ENCODE peak calls at places on chromosomes 13 and 19, in nine cellular contexts. One of them, this sample, is unnamed.

GRCh38 chr19:15702590-15702930 is 25.3 kb upstream of the OR10H2 start:
- DNase-seq in suprapubic skin: peak
- DNase-seq in breast epithelium: peak
- DNase-seq in HCT116: peak
- DNase-seq in transverse colon: peak
- DNase-seq in K562: peak
- DNase-seq in stomach: peak
- DNase-seq in upper lobe of left lung: peak
- DNase-seq in HepG2: peak
- DNase-seq in this sample: no peak

GRCh38 chr13:74129500-74130144 is 4.6 kb downstream of the KLF12 start:
- DNase-seq in suprapubic skin: no peak
- DNase-seq in breast epithelium: no peak
- DNase-seq in HCT116: no peak
- DNase-seq in transverse colon: peak
- DNase-seq in K562: peak
- DNase-seq in stomach: no peak
- DNase-seq in upper lobe of left lung: no peak
- DNase-seq in HepG2: no peak
- DNase-seq in this sample: no peak

GRCh38 chr19:294819-295686 is 3.9 kb upstream of the PLPP2 start:
- DNase-seq in suprapubic skin: no peak
- DNase-seq in breast epithelium: no peak
- DNase-seq in HCT116: no peak
- DNase-seq in transverse colon: peak
- DNase-seq in K562: peak
- DNase-seq in stomach: peak
- DNase-seq in upper lobe of left lung: no peak
- DNase-seq in HepG2: no peak
- DNase-seq in this sample: peak

GRCh38 chr19:47861630-47862029 is 2.6 kb downstream of the TPRX2 start:
- DNase-seq in suprapubic skin: no peak
- DNase-seq in breast epithelium: no peak
- DNase-seq in HCT116: no peak
- DNase-seq in transverse colon: no peak
- DNase-seq in K562: no peak
- DNase-seq in stomach: no peak
- DNase-seq in upper lobe of left lung: no peak
- DNase-seq in HepG2: no peak
- DNase-seq in this sample: no peak

GRCh38 chr13:67772807-67773453 is 542.8 kb upstream of the PCDH9 start:
- DNase-seq in suprapubic skin: no peak
- DNase-seq in breast epithelium: no peak
- DNase-seq in HCT116: no peak
- DNase-seq in transverse colon: no peak
- DNase-seq in K562: no peak
- DNase-seq in stomach: no peak
- DNase-seq in upper lobe of left lung: no peak
- DNase-seq in HepG2: no peak
- DNase-seq in this sample: no peak

GRCh38 chr13:31987071-31987470 is 44.5 kb upstream of the FRY start:
- DNase-seq in suprapubic skin: no peak
- DNase-seq in breast epithelium: no peak
- DNase-seq in HCT116: no peak
- DNase-seq in transverse colon: no peak
- DNase-seq in K562: no peak
- DNase-seq in stomach: no peak
- DNase-seq in upper lobe of left lung: no peak
- DNase-seq in HepG2: no peak
- DNase-seq in this sample: no peak

GRCh38 chr13:21043898-21044297 is 17.5 kb downstream of the LATS2 start:
- DNase-seq in suprapubic skin: no peak
- DNase-seq in breast epithelium: no peak
- DNase-seq in HCT116: no peak
- DNase-seq in transverse colon: no peak
- DNase-seq in K562: no peak
- DNase-seq in stomach: no peak
- DNase-seq in upper lobe of left lung: no peak
- DNase-seq in HepG2: no peak
- DNase-seq in this sample: no peak

GRCh38 chr13:107284168-107284567 is 716.2 kb upstream of the ARGLU1 start:
- DNase-seq in suprapubic skin: no peak
- DNase-seq in breast epithelium: no peak
- DNase-seq in HCT116: no peak
- DNase-seq in transverse colon: no peak
- DNase-seq in K562: no peak
- DNase-seq in stomach: no peak
- DNase-seq in upper lobe of left lung: no peak
- DNase-seq in HepG2: no peak
- DNase-seq in this sample: no peak

GRCh38 chr13:48645845-48646244 is 7.9 kb upstream of the CYSLTR2 start:
- DNase-seq in suprapubic skin: no peak
- DNase-seq in breast epithelium: no peak
- DNase-seq in HCT116: no peak
- DNase-seq in transverse colon: no peak
- DNase-seq in K562: no peak
- DNase-seq in stomach: no peak
- DNase-seq in upper lobe of left lung: no peak
- DNase-seq in HepG2: no peak
- DNase-seq in this sample: no peak

GRCh38 chr13:69579351-69579750 is 528.3 kb upstream of the ATXN8OS start:
- DNase-seq in suprapubic skin: no peak
- DNase-seq in breast epithelium: no peak
- DNase-seq in HCT116: no peak
- DNase-seq in transverse colon: no peak
- DNase-seq in K562: no peak
- DNase-seq in stomach: no peak
- DNase-seq in upper lobe of left lung: no peak
- DNase-seq in HepG2: no peak
- DNase-seq in this sample: no peak

GRCh38 chr19:27754700-27755099 is 1458.3 kb downstream of the UQCRFS1 start:
- DNase-seq in suprapubic skin: peak
- DNase-seq in breast epithelium: no peak
- DNase-seq in HCT116: no peak
- DNase-seq in transverse colon: no peak
- DNase-seq in K562: no peak
- DNase-seq in stomach: no peak
- DNase-seq in upper lobe of left lung: no peak
- DNase-seq in HepG2: no peak
- DNase-seq in this sample: no peak

GRCh38 chr13:109389892-109390345 is 396.5 kb downstream of the IRS2 start:
- DNase-seq in suprapubic skin: no peak
- DNase-seq in breast epithelium: no peak
- DNase-seq in HCT116: no peak
- DNase-seq in transverse colon: no peak
- DNase-seq in K562: no peak
- DNase-seq in stomach: no peak
- DNase-seq in upper lobe of left lung: no peak
- DNase-seq in HepG2: no peak
- DNase-seq in this sample: no peak
- TF ChIP-seq POLR2A in suprapubic skin: no peak
- TF ChIP-seq POLR2A in breast epithelium: no peak
- TF ChIP-seq POLR2A in HCT116: no peak
- TF ChIP-seq POLR2A in transverse colon: no peak
- TF ChIP-seq POLR2A in K562: no peak
- TF ChIP-seq POLR2A in stomach: no peak
- TF ChIP-seq POLR2A in upper lobe of left lung: no peak
- TF ChIP-seq POLR2A in HepG2: no peak
- TF ChIP-seq POLR2A in this sample: no peak

GRCh38 chr13:45047394-45048328 is 58.3 kb downstream of the GPALPP1 start:
- DNase-seq in suprapubic skin: no peak
- DNase-seq in breast epithelium: peak
- DNase-seq in HCT116: peak
- DNase-seq in transverse colon: peak
- DNase-seq in K562: peak
- DNase-seq in stomach: peak
- DNase-seq in upper lobe of left lung: peak
- DNase-seq in HepG2: peak
- DNase-seq in this sample: peak
- TF ChIP-seq POLR2AphosphoS5 in suprapubic skin: no peak
- TF ChIP-seq POLR2AphosphoS5 in breast epithelium: no peak
- TF ChIP-seq POLR2AphosphoS5 in HCT116: no peak
- TF ChIP-seq POLR2AphosphoS5 in transverse colon: peak
- TF ChIP-seq POLR2AphosphoS5 in K562: no peak
- TF ChIP-seq POLR2AphosphoS5 in stomach: peak
- TF ChIP-seq POLR2AphosphoS5 in upper lobe of left lung: no peak
- TF ChIP-seq POLR2AphosphoS5 in HepG2: no peak
- TF ChIP-seq POLR2AphosphoS5 in this sample: no peak

GRCh38 chr19:41425174-41426115 is 1.7 kb downstream of the B3GNT8 start:
- DNase-seq in suprapubic skin: no peak
- DNase-seq in breast epithelium: no peak
- DNase-seq in HCT116: no peak
- DNase-seq in transverse colon: peak
- DNase-seq in K562: no peak
- DNase-seq in stomach: no peak
- DNase-seq in upper lobe of left lung: no peak
- DNase-seq in HepG2: no peak
- DNase-seq in this sample: no peak

GRCh38 chr19:41426116-41426841 is 895 bp downstream of the B3GNT8 start:
- DNase-seq in suprapubic skin: peak
- DNase-seq in breast epithelium: no peak
- DNase-seq in HCT116: no peak
- DNase-seq in transverse colon: no peak
- DNase-seq in K562: no peak
- DNase-seq in stomach: no peak
- DNase-seq in upper lobe of left lung: no peak
- DNase-seq in HepG2: no peak
- DNase-seq in this sample: no peak

GRCh38 chr19:41427647-41428480 is 690 bp upstream of the B3GNT8 start:
- DNase-seq in suprapubic skin: no peak
- DNase-seq in breast epithelium: no peak
- DNase-seq in HCT116: no peak
- DNase-seq in transverse colon: peak
- DNase-seq in K562: peak
- DNase-seq in stomach: no peak
- DNase-seq in upper lobe of left lung: peak
- DNase-seq in HepG2: no peak
- DNase-seq in this sample: no peak

GRCh38 chr19:41428481-41428859 is 1.3 kb upstream of the B3GNT8 start:
- DNase-seq in suprapubic skin: no peak
- DNase-seq in breast epithelium: no peak
- DNase-seq in HCT116: no peak
- DNase-seq in transverse colon: no peak
- DNase-seq in K562: no peak
- DNase-seq in stomach: no peak
- DNase-seq in upper lobe of left lung: no peak
- DNase-seq in HepG2: no peak
- DNase-seq in this sample: no peak

GRCh38 chr19:41426952-41427646 is at the start of gene B3GNT8:
- DNase-seq in suprapubic skin: peak
- DNase-seq in breast epithelium: peak
- DNase-seq in HCT116: no peak
- DNase-seq in transverse colon: peak
- DNase-seq in K562: peak
- DNase-seq in stomach: peak
- DNase-seq in upper lobe of left lung: peak
- DNase-seq in HepG2: peak
- DNase-seq in this sample: peak
- TF ChIP-seq POLR2A in suprapubic skin: no peak
- TF ChIP-seq POLR2A in breast epithelium: no peak
- TF ChIP-seq POLR2A in HCT116: no peak
- TF ChIP-seq POLR2A in transverse colon: peak
- TF ChIP-seq POLR2A in K562: peak
- TF ChIP-seq POLR2A in stomach: no peak
- TF ChIP-seq POLR2A in upper lobe of left lung: peak
- TF ChIP-seq POLR2A in HepG2: peak
- TF ChIP-seq POLR2A in this sample: no peak

GRCh38 chr19:50332014-50332263 is 2.8 kb upstream of the KCNC3 start:
- DNase-seq in suprapubic skin: no peak
- DNase-seq in breast epithelium: no peak
- DNase-seq in HCT116: no peak
- DNase-seq in transverse colon: no peak
- DNase-seq in K562: no peak
- DNase-seq in stomach: no peak
- DNase-seq in upper lobe of left lung: no peak
- DNase-seq in HepG2: no peak
- DNase-seq in this sample: no peak

GRCh38 chr19:50329146-50329925 is at the start of gene KCNC3:
- DNase-seq in suprapubic skin: peak
- DNase-seq in breast epithelium: peak
- DNase-seq in HCT116: peak
- DNase-seq in transverse colon: peak
- DNase-seq in K562: peak
- DNase-seq in stomach: peak
- DNase-seq in upper lobe of left lung: peak
- DNase-seq in HepG2: peak
- DNase-seq in this sample: peak

GRCh38 chr19:50332264-50333038 is 3.3 kb upstream of the KCNC3 start:
- DNase-seq in suprapubic skin: no peak
- DNase-seq in breast epithelium: peak
- DNase-seq in HCT116: no peak
- DNase-seq in transverse colon: no peak
- DNase-seq in K562: no peak
- DNase-seq in stomach: no peak
- DNase-seq in upper lobe of left lung: no peak
- DNase-seq in HepG2: no peak
- DNase-seq in this sample: no peak

GRCh38 chr19:50331187-50332013 is 2.2 kb upstream of the KCNC3 start:
- DNase-seq in suprapubic skin: no peak
- DNase-seq in breast epithelium: no peak
- DNase-seq in HCT116: no peak
- DNase-seq in transverse colon: no peak
- DNase-seq in K562: no peak
- DNase-seq in stomach: no peak
- DNase-seq in upper lobe of left lung: no peak
- DNase-seq in HepG2: no peak
- DNase-seq in this sample: no peak

DNA sequence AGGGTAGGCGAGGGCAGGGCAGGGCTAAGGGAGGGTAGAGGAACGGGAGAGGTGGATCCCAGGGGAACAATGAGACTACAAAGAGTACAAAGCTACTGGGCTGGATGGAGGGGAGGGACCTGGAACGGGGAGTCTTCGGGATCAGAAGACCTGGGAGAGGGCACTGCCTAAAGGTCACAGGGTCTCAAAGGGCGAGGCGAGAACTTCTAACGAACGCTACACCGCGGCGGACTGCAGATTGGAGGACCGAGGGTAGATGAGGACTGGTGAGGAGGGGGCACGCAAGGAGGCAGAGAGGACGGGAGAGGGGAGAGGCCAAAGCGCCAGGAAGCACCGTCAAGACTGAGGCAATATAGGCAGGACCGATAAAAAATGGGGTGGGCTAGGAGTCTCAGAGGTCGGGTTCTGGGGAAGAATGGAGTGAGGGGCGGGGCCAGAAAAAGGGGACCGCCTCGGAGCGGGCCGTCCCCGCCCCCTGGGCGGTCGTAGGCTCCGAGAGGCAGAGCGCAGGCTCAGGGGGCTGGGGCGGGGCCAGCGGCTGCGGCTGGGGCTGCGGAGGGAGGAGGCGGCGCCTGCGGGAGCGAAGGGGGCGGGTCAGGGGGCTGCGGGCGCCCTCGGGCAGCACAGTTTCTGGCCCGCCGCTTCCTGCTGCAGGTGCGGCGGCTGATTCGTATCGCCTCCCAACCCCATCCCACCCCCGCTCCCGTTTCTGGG is 1.3 kb upstream of the KCNC3 start:
- DNase-seq in suprapubic skin: no peak
- DNase-seq in breast epithelium: peak
- DNase-seq in HCT116: peak
- DNase-seq in transverse colon: peak
- DNase-seq in K562: peak
- DNase-seq in stomach: peak
- DNase-seq in upper lobe of left lung: peak
- DNase-seq in HepG2: peak
- DNase-seq in this sample: peak
- TF ChIP-seq POLR2AphosphoS5 in suprapubic skin: no peak
- TF ChIP-seq POLR2AphosphoS5 in breast epithelium: no peak
- TF ChIP-seq POLR2AphosphoS5 in HCT116: peak
- TF ChIP-seq POLR2AphosphoS5 in transverse colon: no peak
- TF ChIP-seq POLR2AphosphoS5 in K562: no peak
- TF ChIP-seq POLR2AphosphoS5 in stomach: no peak
- TF ChIP-seq POLR2AphosphoS5 in upper lobe of left lung: no peak
- TF ChIP-seq POLR2AphosphoS5 in HepG2: no peak
- TF ChIP-seq POLR2AphosphoS5 in this sample: no peak